ENCODE peak calls at places on chromosomes 4 and X, in eight cellular contexts. U, R, J, Y, Z, W, G and P are unnamed samples.

GRCh38 chrX:117839544-117839943 is 277.1 kb downstream of the KLHL13 start:
- DNase-seq in Z (no peak), W (no peak), G (no peak), Y (no peak), R (no peak), J (no peak), U (no peak), P (peak; percentile 31)

GRCh38 chrX:20507901-20508620 is 241.4 kb upstream of the RPS6KA3 start:
- DNase-seq in G (no peak), U (no peak), W (no peak), R (no peak), J (no peak), Z (no peak), Y (no peak), P (no peak)

GRCh38 chr4:16544251-16544721 is 318.0 kb upstream of the TAPT1 start:
- DNase-seq in U (peak; percentile 1), G (no peak), R (peak; percentile 76), Z (no peak), J (no peak), Y (no peak), W (no peak), P (no peak)

GRCh38 chr4:147790412-147790811 is 58.5 kb downstream of the ARHGAP10 start:
- DNase-seq in G (peak; percentile 4), U (no peak), W (no peak), J (no peak), R (no peak), Y (no peak), Z (no peak), P (no peak)

GRCh38 chrX:40579880-40580536 is 762 bp upstream of the ATP6AP2 start:
- DNase-seq in J (no peak), Y (no peak), Z (no peak), R (no peak), W (no peak), U (peak; percentile 7), G (no peak), P (no peak)

GRCh38 chr4:25002679-25003078 is 28.1 kb downstream of the LGI2 start:
- DNase-seq in J (no peak), W (no peak), Z (no peak), U (no peak), G (no peak), R (no peak), Y (no peak), P (no peak)

GRCh38 chr4:186255122-186255521 is 10.9 kb upstream of the F11 start:
- DNase-seq in U (no peak), J (no peak), G (no peak), Z (no peak), Y (no peak), R (no peak), W (no peak), P (no peak)

GRCh38 chr4:146336413-146336807 is 122.1 kb downstream of the REELD1 start:
- DNase-seq in R (no peak), Y (no peak), J (no peak), W (no peak), Z (no peak), G (no peak), U (no peak), P (no peak)

GRCh38 chrX:93422693-93423092 is 250.7 kb downstream of the NAP1L3 start:
- DNase-seq in G (no peak), U (peak; percentile 4), R (no peak), J (peak; percentile 4), Y (no peak), W (no peak), Z (no peak), P (peak; percentile 45)

GRCh38 chrX:54540289-54540688 is 10.3 kb downstream of the GNL3L start:
- DNase-seq in U (no peak), J (no peak), R (no peak), Y (no peak), Z (no peak), G (no peak), W (no peak), P (no peak)

GRCh38 chr4:40923326-40924095 is 173.8 kb downstream of the NSUN7 start:
- DNase-seq in J (no peak), W (no peak), Y (no peak), U (no peak), R (no peak), G (peak; percentile 71), Z (no peak), P (no peak)

GRCh38 chr4:13765535-13765934 is 138.0 kb upstream of the BOD1L1 start:
- DNase-seq in W (no peak), J (no peak), G (no peak), U (no peak), Z (no peak), R (no peak), Y (no peak), P (no peak)

GRCh38 chrX:134004038-134004437 is 18.6 kb upstream of the GPC3 start:
- DNase-seq in J (no peak), Y (no peak), Z (no peak), R (no peak), W (no peak), U (no peak), G (no peak), P (no peak)

GRCh38 chr4:147117400-147117799 is 171.7 kb upstream of the TTC29 start:
- DNase-seq in G (no peak), U (peak; percentile 8), R (no peak), Y (no peak), Z (no peak), W (no peak), J (no peak), P (peak; percentile 11)

GRCh38 chr4:6557856-6558255 is 17.1 kb upstream of the MAN2B2 start:
- DNase-seq in Y (no peak), Z (no peak), U (no peak), G (no peak), R (no peak), J (no peak), W (no peak), P (no peak)

GRCh38 chr4:1522606-1523005 is 116.4 kb upstream of the NKX1-1 start:
- DNase-seq in J (no peak), G (no peak), Y (no peak), Z (no peak), W (no peak), R (no peak), U (no peak), P (no peak)

GRCh38 chrX:45806410-45807121 is 605.9 kb upstream of the DIPK2B start:
- DNase-seq in J (peak; percentile 72), U (peak; percentile 11), R (no peak), Z (peak; percentile 53), G (no peak), Y (peak; percentile 16), W (no peak), P (no peak)

GRCh38 chrX:42934020-42934701 is 156.2 kb upstream of the PPP1R2C start:
- DNase-seq in R (no peak), Z (no peak), Y (no peak), W (peak; percentile 43), G (no peak), U (peak; percentile 22), J (peak; percentile 41), P (no peak)

GRCh38 chr4:64271601-64272081 is 137.6 kb downstream of the TECRL start:
- DNase-seq in Z (no peak), R (peak; percentile 64), U (no peak), J (no peak), W (no peak), Y (no peak), G (peak; percentile 1), P (no peak)

GRCh38 chrX:137748827-137749226 is 182.9 kb downstream of the ZIC3 start:
- DNase-seq in Y (no peak), J (no peak), G (peak; percentile 1), U (no peak), W (no peak), Z (no peak), R (no peak), P (no peak)

GRCh38 chr4:26307027-26307426 is 13.8 kb upstream of the RBPJ start:
- DNase-seq in R (no peak), J (no peak), G (no peak), Z (no peak), W (no peak), U (no peak), Y (no peak), P (no peak)

GRCh38 chr4:140367738-140368137 is 5.7 kb upstream of the SCOC start:
- DNase-seq in R (no peak), W (no peak), Y (no peak), G (no peak), J (no peak), Z (no peak), U (no peak), P (no peak)

GRCh38 chr4:159267023-159267939 is 164.4 kb downstream of the RAPGEF2 start:
- DNase-seq in Z (no peak), J (no peak), U (no peak), R (no peak), W (no peak), Y (no peak), G (no peak), P (no peak)